ENCODE peak calls at places on chromosome 3, in six cellular contexts. B, Y, W, T, P and C are unnamed samples.

GRCh38 chr3:129116482-129116946 is 5.1 kb downstream of the RAB43 start:
- DNase-seq in P (no peak), Y (no peak), T (peak), B (no peak), W (no peak), C (peak)

GRCh38 chr3:162534431-162534830 is 1037.8 kb downstream of the OTOL1 start:
- DNase-seq in T (no peak), Y (no peak), W (no peak), B (no peak), P (no peak), C (no peak)

GRCh38 chr3:62439176-62439813 is 65.9 kb upstream of the FEZF2 start:
- DNase-seq in T (no peak), Y (no peak), W (no peak), B (no peak), P (no peak), C (no peak)

GRCh38 chr3:58111513-58112184 is 99.1 kb downstream of the DNASE1L3 start:
- DNase-seq in W (no peak), P (peak), Y (no peak), T (no peak), B (peak), C (no peak)

GRCh38 chr3:146513386-146514051 is 30.9 kb downstream of the PLSCR1 start:
- DNase-seq in T (no peak), Y (peak), W (no peak), B (peak), P (no peak), C (no peak)

GRCh38 chr3:147389265-147390175 is 16.8 kb downstream of the ZIC4 start:
- DNase-seq in B (no peak), W (no peak), Y (no peak), P (no peak), T (no peak), C (peak)

GRCh38 chr3:114608293-114608692 is 314.5 kb downstream of the TIGIT start:
- DNase-seq in P (no peak), Y (peak), B (peak), T (peak), W (no peak), C (peak)

GRCh38 chr3:32870373-32871091 is 52.7 kb downstream of the TRIM71 start:
- DNase-seq in T (no peak), W (no peak), P (no peak), B (no peak), Y (no peak), C (no peak)

GRCh38 chr3:184380210-184380626 is 364 bp downstream of the CHRD start:
- DNase-seq in Y (peak), T (peak), P (peak), B (no peak), W (peak), C (no peak)

GRCh38 chr3:129015388-129016105 is 14.4 kb downstream of the EFCC1 start:
- DNase-seq in P (peak), Y (no peak), W (no peak), B (no peak), T (peak), C (peak)

GRCh38 chr3:120182613-120183524 is 88.6 kb upstream of the GSK3B start:
- DNase-seq in W (no peak), T (peak), B (peak), Y (no peak), P (no peak), C (peak)

GRCh38 chr3:131730581-131730980 is 227.8 kb upstream of the MRPL3 start:
- DNase-seq in T (no peak), P (no peak), Y (no peak), B (no peak), W (no peak), C (no peak)

GRCh38 chr3:160040181-160040580 is 51.5 kb downstream of the IL12A start:
- DNase-seq in W (no peak), B (no peak), P (no peak), Y (peak), T (peak), C (no peak)

GRCh38 chr3:49017978-49018706 is at the start of gene DALRD3:
- DNase-seq in P (peak), Y (peak), W (peak), B (peak), T (peak), C (peak)

GRCh38 chr3:86244897-86245296 is 746.1 kb downstream of the VGLL3 start:
- DNase-seq in P (no peak), Y (no peak), B (no peak), T (no peak), W (no peak), C (no peak)

GRCh38 chr3:29311805-29312204 is 30.9 kb downstream of the RBMS3 start:
- DNase-seq in W (no peak), P (no peak), B (no peak), Y (no peak), T (peak), C (no peak)

GRCh38 chr3:191952186-191952585 is 491.2 kb downstream of the PYDC2 start:
- DNase-seq in T (no peak), W (no peak), P (no peak), Y (no peak), B (no peak), C (no peak)

GRCh38 chr3:169836058-169836941 is 23.6 kb upstream of the LRRC34 start:
- DNase-seq in T (no peak), B (no peak), W (no peak), Y (no peak), P (no peak), C (no peak)

GRCh38 chr3:48695113-48695753 is 9.5 kb upstream of the NCKIPSD start:
- DNase-seq in T (peak), Y (peak), P (peak), W (no peak), B (peak), C (peak)

GRCh38 chr3:33787328-33788009 is 11.0 kb upstream of the PDCD6IP start:
- DNase-seq in W (peak), P (peak), T (peak), B (peak), Y (peak), C (peak)

GRCh38 chr3:159785276-159785675 is 203.4 kb upstream of the IL12A start:
- DNase-seq in P (no peak), W (no peak), B (peak), Y (no peak), T (peak), C (peak)

GRCh38 chr3:14822134-14822533 is 3.4 kb downstream of the FGD5 start:
- DNase-seq in T (no peak), P (no peak), Y (no peak), B (no peak), W (no peak), C (no peak)

GRCh38 chr3:14823910-14824629 is 5.3 kb downstream of the FGD5 start:
- DNase-seq in B (no peak), W (no peak), P (no peak), Y (no peak), T (no peak), C (no peak)

GRCh38 chr3:14821151-14821550 is 2.4 kb downstream of the FGD5 start:
- DNase-seq in P (no peak), Y (no peak), W (no peak), T (no peak), B (no peak), C (no peak)

GRCh38 chr3:14824646-14825045 is 5.9 kb downstream of the FGD5 start:
- DNase-seq in W (no peak), Y (no peak), B (no peak), T (no peak), P (no peak), C (no peak)

GRCh38 chr3:14822875-14823807 is 4.4 kb downstream of the FGD5 start:
- DNase-seq in T (no peak), P (no peak), Y (no peak), W (no peak), B (no peak), C (no peak)
- H3K4me3 ChIP-seq in T (no peak), P (no peak), Y (no peak), W (no peak), B (no peak), C (no peak)

GRCh38 chr3:107916166-107916565 is 174.7 kb downstream of the CD47 start:
- DNase-seq in T (no peak), Y (no peak), P (no peak), W (no peak), B (no peak), C (no peak)

GRCh38 chr3:107913671-107914070 is 177.2 kb downstream of the CD47 start:
- DNase-seq in W (no peak), Y (peak), B (peak), T (peak), P (no peak), C (peak)

GRCh38 chr3:107910713-107911259 is 180.0 kb downstream of the CD47 start:
- DNase-seq in B (no peak), T (no peak), W (no peak), Y (no peak), P (no peak), C (no peak)

DNA sequence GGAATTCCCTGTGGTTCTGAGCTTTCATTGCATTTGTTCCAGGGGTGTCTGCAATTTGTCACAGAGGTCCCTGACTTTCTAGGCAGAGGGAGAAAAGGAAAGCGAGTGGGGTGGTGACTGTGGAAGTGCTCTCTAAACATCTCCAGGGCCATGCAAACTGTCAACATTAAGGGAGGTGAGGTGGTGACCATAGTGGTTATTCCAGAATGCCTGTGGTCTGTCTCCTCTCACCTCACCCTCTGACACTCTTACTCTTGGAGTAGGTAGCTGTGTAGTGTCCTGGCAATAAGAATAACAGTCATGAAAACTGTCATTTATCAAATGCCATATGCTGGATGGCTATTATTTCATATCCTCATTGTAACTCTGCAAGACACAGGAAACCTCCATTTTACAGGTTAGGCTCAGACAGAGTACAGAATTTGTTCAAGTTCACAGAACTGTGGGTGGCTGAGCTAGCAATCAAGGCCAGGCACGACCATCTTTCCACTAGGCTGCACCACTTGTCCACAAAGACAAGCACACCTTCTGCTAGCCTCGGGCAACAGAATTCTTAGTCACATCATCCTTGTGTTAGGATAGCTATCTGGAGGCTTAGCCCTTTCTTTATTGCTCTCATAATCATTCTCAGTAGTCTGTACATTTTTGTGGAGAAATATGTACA is 179.4 kb downstream of the CD47 start:
- DNase-seq in B (peak), P (no peak), T (no peak), W (no peak), Y (no peak), C (no peak)
- H3K4me3 ChIP-seq in B (no peak), P (no peak), T (no peak), W (no peak), Y (no peak), C (no peak)

GRCh38 chr3:38153986-38154608 is 11.2 kb upstream of the OXSR1 start:
- DNase-seq in B (peak), P (no peak), T (peak), Y (no peak), W (no peak), C (peak)
- H3K4me3 ChIP-seq in B (no peak), P (no peak), T (no peak), Y (no peak), W (no peak), C (no peak)

DNA sequence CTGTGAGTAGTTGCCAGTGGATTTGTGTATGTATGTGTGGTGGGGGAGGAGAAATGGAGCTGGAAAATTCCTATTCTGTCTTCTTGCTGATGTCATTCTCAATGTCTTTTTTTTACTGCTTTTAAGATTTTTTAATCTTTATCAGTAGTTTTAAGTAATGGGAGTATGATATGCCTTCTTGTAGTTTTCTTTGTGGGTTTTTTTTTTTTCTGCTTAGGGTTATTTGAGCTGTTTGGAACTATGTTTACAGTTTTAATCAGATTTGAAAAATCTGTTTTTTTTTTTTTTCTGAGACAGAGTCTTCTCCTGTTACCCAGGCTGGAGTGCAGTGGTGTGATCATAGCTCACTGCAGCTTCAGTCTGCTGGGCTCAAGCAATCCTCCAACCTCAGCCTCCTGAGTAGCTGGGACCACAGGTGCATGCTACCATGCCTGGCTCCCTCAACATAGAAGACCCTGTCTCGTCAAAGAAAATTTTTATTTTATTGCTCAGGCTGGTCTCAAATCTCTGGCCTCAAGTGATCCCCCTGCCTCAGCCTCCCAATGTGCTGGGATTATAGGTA is 37.1 kb downstream of the RPL39L start:
- DNase-seq in W (no peak), B (no peak), P (no peak), Y (no peak), T (no peak), C (no peak)
- H3K4me3 ChIP-seq in W (peak), B (no peak), P (no peak), Y (peak), T (peak), C (peak)

GRCh38 chr3:152244156-152244888 is 24.4 kb upstream of the MBNL1 start:
- DNase-seq in B (no peak), W (no peak), Y (no peak), T (no peak), P (no peak), C (no peak)

GRCh38 chr3:152241142-152242067 is 27.3 kb upstream of the MBNL1 start:
- DNase-seq in B (peak), T (peak), Y (peak), W (no peak), P (no peak), C (peak)

GRCh38 chr3:152243301-152243711 is 25.4 kb upstream of the MBNL1 start:
- DNase-seq in T (no peak), Y (no peak), W (no peak), P (no peak), B (no peak), C (no peak)

DNA sequence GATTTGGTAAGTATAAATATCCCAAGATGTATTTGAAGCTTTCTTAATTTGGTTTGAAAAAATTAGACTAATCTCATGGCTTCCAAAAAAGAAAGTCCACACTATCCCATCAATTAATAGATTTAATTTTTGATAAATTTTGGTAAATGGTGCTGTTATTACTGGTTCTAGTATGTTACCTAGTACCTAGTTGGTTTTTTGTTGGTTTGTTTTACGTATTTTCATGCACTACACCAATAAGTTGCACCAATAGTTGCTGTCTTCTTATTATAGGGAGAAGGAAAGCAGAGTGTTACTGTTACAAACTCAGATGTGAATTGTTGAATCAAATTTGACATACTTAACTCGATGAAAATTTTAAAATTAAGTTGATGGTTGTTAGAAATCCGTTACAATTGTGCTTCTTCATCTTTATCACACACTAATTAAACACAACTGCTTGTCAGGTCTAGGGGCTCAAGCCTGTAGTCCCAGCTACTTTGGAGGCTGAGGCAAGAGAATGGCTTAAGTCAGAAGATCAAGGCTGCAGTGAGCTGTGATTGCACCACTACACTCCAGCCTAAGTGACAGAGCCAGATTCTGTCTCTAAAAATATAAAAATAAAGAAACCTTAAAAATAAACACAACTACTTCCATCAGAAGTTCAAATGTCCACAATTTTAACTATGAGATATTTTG is 23.1 kb upstream of the MBNL1 start:
- DNase-seq in P (no peak), T (no peak), Y (no peak), B (no peak), W (no peak), C (no peak)
- H3K4me3 ChIP-seq in P (no peak), T (no peak), Y (no peak), B (no peak), W (no peak), C (no peak)

DNA sequence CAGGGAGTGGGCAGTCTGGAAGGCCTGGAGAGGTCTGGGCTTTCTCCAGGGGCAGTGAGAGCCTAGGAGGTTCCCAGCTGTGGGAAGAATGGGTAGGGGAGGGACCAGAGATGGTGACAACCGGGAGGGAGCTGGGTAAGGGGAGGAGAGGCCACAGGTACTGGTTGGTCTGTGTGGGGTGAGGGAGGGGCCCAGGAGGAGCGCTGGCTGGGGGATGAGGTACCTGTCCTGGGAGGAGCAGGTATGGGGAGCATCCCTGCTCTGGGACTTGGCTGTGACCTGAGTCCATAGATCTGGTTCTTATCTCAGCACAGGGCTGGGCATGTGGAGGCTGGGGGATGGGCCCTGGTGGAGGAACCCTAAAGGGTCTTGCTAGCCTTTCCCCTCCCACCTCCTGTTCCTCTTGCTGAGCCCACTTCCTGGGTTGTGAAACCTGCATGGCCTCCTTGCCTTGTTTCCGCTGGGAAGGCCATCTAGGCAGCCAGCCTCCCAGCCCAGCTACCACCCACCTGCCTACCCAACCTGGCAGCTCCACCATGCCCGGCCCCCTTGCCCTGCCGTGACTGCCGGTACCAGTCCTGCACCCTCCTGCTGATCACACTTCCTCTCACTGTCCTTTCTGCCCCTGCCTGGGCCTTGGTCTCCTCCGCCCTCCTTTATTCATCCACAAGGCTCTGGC is 11.0 kb downstream of the PRKCD start:
- DNase-seq in P (no peak), W (no peak), T (no peak), B (no peak), Y (no peak), C (no peak)
- H3K4me3 ChIP-seq in P (no peak), W (no peak), T (no peak), B (no peak), Y (no peak), C (no peak)

GRCh38 chr3:171825222-171825828 is 15.0 kb upstream of the PLD1 start:
- DNase-seq in W (no peak), Y (peak), P (no peak), B (peak), T (peak), C (peak)

GRCh38 chr3:171824824-171825221 is 14.5 kb upstream of the PLD1 start:
- DNase-seq in Y (peak), T (peak), P (no peak), W (no peak), B (peak), C (peak)

GRCh38 chr3:171828852-171829770 is 14.0 kb upstream of the TMEM212 start:
- DNase-seq in B (no peak), Y (no peak), P (no peak), T (no peak), W (no peak), C (no peak)

GRCh38 chr3:171827836-171828458 is 15.2 kb upstream of the TMEM212 start:
- DNase-seq in P (no peak), Y (no peak), B (no peak), T (no peak), W (no peak), C (peak)

DNA sequence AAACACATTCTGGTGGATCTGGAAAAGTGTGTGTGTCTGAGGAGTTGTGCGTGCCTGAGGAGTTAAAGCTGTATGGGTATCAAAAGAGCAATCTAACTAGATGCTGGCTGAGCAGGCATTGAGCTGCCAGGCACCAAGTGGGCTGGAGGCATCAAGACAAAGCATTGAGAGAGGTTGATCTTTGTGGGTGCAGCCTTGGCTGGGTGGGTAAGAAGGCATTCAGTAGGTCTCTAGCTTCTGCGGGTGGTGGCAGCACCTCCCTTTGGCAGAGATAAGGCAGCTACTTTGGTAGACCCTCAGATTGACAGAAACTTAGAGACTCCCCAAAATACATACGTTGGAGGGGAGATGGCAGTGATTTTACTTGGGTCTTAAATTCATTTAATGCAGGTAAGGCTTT is 15.8 kb upstream of the TMEM212 start:
- DNase-seq in T (no peak), Y (no peak), B (no peak), P (no peak), W (no peak), C (no peak)
- H3K4me3 ChIP-seq in T (no peak), Y (no peak), B (no peak), P (no peak), W (no peak), C (no peak)

GRCh38 chr3:187773963-187774789 is 28.9 kb upstream of the BCL6 start:
- DNase-seq in P (no peak), B (peak), T (no peak), Y (no peak), W (no peak), C (no peak)
- H3K4me3 ChIP-seq in P (no peak), B (no peak), T (no peak), Y (no peak), W (no peak), C (no peak)

DNA sequence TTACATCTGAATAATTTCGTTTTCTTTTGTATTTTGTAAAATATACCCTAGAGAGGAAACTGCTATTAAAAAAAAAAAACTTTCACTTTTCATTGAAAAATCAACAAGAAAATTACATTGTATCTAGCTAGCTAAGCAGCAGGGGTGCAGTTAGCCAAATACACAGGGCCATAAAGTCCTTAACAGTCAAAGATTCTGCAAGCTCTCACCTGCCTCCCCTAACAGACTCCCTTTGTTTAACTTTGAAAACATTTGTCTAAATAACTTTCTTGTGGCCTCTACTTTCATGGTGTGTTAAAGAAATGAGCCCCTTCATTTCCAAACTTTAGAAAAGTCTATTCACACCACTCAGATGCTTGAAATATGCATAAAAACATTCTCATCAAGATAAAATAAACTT is 23.3 kb downstream of the CBLB start:
- DNase-seq in T (no peak), P (no peak), Y (no peak), W (no peak), B (no peak), C (no peak)
- H3K4me3 ChIP-seq in T (no peak), P (no peak), Y (no peak), W (no peak), B (no peak), C (no peak)

GRCh38 chr3:118949113-118949760 is 85.4 kb downstream of the IGSF11 start:
- DNase-seq in W (no peak), Y (no peak), P (no peak), T (no peak), B (no peak), C (no peak)
- H3K4me3 ChIP-seq in W (no peak), Y (no peak), P (no peak), T (no peak), B (no peak), C (no peak)